ENCODE peak calls at places on chromosomes 1 and 21, in six cellular contexts. B is hypothalamus, G is left cardiac atrium, Z is ovary, D is AG04449, E is G401. W is an unnamed sample.

GRCh38 chr1:152904688-152905440 is 3.5 kb upstream of the IVL start:
- DNase-seq in B (no peak), G (no peak), Z (no peak), D (no peak), E (no peak), W (no peak)

GRCh38 chr1:90394247-90394646 is 322.9 kb downstream of the BARHL2 start:
- DNase-seq in B (no peak), G (no peak), Z (no peak), D (no peak), E (no peak), W (no peak)

GRCh38 chr1:93518516-93518915 is 70.6 kb downstream of the FNBP1L start:
- DNase-seq in B (no peak), G (no peak), Z (no peak), D (no peak), E (no peak), W (no peak)

GRCh38 chr21:24941316-24942185 is 665.7 kb downstream of the MRPL39 start:
- DNase-seq in B (no peak), G (no peak), Z (peak; percentile 29), D (no peak), E (no peak), W (no peak)

GRCh38 chr1:66494488-66494887 is 39.5 kb upstream of the SGIP1 start:
- DNase-seq in B (no peak), G (no peak), Z (no peak), D (no peak), E (no peak), W (no peak)

GRCh38 chr1:47523812-47524170 is 85.9 kb downstream of the FOXD2 start:
- DNase-seq in B (no peak), G (no peak), Z (no peak), D (no peak), E (no peak), W (no peak)

GRCh38 chr1:35790670-35791069 is 17.1 kb upstream of the AGO4 start:
- DNase-seq in B (no peak), G (no peak), Z (no peak), D (no peak), E (no peak), W (no peak)

GRCh38 chr1:5975133-5975880 is 16.9 kb downstream of the NPHP4 start:
- DNase-seq in B (peak; percentile 32), G (no peak), Z (peak; percentile 68), D (no peak), E (peak; percentile 35), W (no peak)

GRCh38 chr1:208525417-208525816 is 281.2 kb upstream of the PLXNA2 start:
- DNase-seq in B (no peak), G (no peak), Z (no peak), D (no peak), E (no peak), W (no peak)

GRCh38 chr1:84665703-84666317 is 24.5 kb downstream of the SSX2IP start:
- DNase-seq in B (no peak), G (no peak), Z (no peak), D (peak; percentile 10), E (no peak), W (no peak)

GRCh38 chr21:30340714-30341573 is 3.5 kb upstream of the KRTAP27-1 start:
- DNase-seq in B (no peak), G (peak; percentile 40), Z (no peak), D (no peak), E (peak; percentile 8), W (no peak)

GRCh38 chr1:52601976-52602327 is 219 bp upstream of the GPX7 start:
- DNase-seq in B (no peak), G (no peak), Z (no peak), D (no peak), E (peak; percentile 25), W (no peak)

GRCh38 chr1:218498061-218498938 is 153.2 kb downstream of the TGFB2 start:
- DNase-seq in B (no peak), G (no peak), Z (no peak), D (no peak), E (no peak), W (no peak)

GRCh38 chr1:26693557-26694184 is 2.1 kb upstream of the ARID1A start:
- DNase-seq in B (no peak), G (no peak), Z (no peak), D (no peak), E (no peak), W (no peak)

GRCh38 chr1:29579821-29580425 is 343.6 kb downstream of the PTPRU start:
- DNase-seq in B (no peak), G (no peak), Z (no peak), D (peak; percentile 46), E (no peak), W (no peak)

GRCh38 chr1:198118136-198118535 is 38.7 kb upstream of the NEK7 start:
- DNase-seq in B (no peak), G (peak; percentile 80), Z (peak; percentile 67), D (peak; percentile 91), E (no peak), W (no peak)

GRCh38 chr1:150067184-150068182 is at the start of gene VPS45:
- DNase-seq in B (peak; percentile 88), G (peak; percentile 94), Z (peak; percentile 90), D (peak; percentile 42), E (peak; percentile 95), W (peak; percentile 96)

GRCh38 chr1:230752407-230752806 is 5.2 kb downstream of the CAPN9 start:
- DNase-seq in B (peak; percentile 47), G (no peak), Z (no peak), D (no peak), E (peak; percentile 96), W (no peak)

W was measured in ascending aorta.